ENCODE peak calls at places on chromosome 9, in ten cellular contexts. A is AG10803, H is upper lobe of right lung, K is omental fat pad, Q is mesothelial cell of epicardium, R is cardiac muscle cell, L is vagina, D is thoracic aorta, E is choroid plexus epithelial cell, X is neural progenitor cell. O is an unnamed sample.

GRCh38 chr9:20592673-20593072 is 29.6 kb downstream of the MLLT3 start:
- DNase-seq in A (peak), H (no peak), K (no peak), Q (no peak), R (no peak), L (no peak), D (no peak), E (no peak), X (no peak), O (no peak)

GRCh38 chr9:16161469-16161868 is 608.6 kb downstream of the CCDC171 start:
- DNase-seq in A (no peak), H (no peak), K (no peak), Q (no peak), R (no peak), L (no peak), D (no peak), E (no peak), X (no peak), O (no peak)

GRCh38 chr9:134442087-134442470 is 115.8 kb downstream of the RXRA start:
- DNase-seq in A (no peak), H (no peak), K (no peak), Q (no peak), R (no peak), L (no peak), D (no peak), E (peak), X (no peak), O (no peak)

GRCh38 chr9:91004992-91005391 is 203.4 kb downstream of the SYK start:
- DNase-seq in A (no peak), H (no peak), K (no peak), Q (no peak), R (no peak), L (no peak), D (no peak), E (no peak), X (no peak), O (no peak)

GRCh38 chr9:117645245-117645636 is 59.0 kb upstream of the TLR4 start:
- DNase-seq in A (peak), H (no peak), K (no peak), Q (no peak), R (no peak), L (no peak), D (no peak), E (no peak), X (peak), O (no peak)

GRCh38 chr9:83340451-83340850 is 197.8 kb downstream of the FRMD3 start:
- DNase-seq in A (peak), H (no peak), K (no peak), Q (no peak), R (no peak), L (no peak), D (no peak), E (peak), X (no peak), O (no peak)

GRCh38 chr9:69255591-69255990 is 69.4 kb upstream of the ENTREP1 start:
- DNase-seq in A (no peak), H (no peak), K (no peak), Q (no peak), R (no peak), L (no peak), D (no peak), E (no peak), X (no peak), O (no peak)

GRCh38 chr9:37010180-37010579 is 23.9 kb downstream of the PAX5 start:
- DNase-seq in A (no peak), H (no peak), K (no peak), Q (no peak), R (no peak), L (no peak), D (no peak), E (no peak), X (no peak), O (no peak)

GRCh38 chr9:2209400-2209799 is 194.3 kb downstream of the SMARCA2 start:
- DNase-seq in A (no peak), H (no peak), K (no peak), Q (no peak), R (no peak), L (no peak), D (no peak), E (no peak), X (no peak), O (no peak)

GRCh38 chr9:105500108-105500766 is 52.4 kb downstream of the FSD1L start:
- DNase-seq in A (no peak), H (no peak), K (no peak), Q (no peak), R (no peak), L (no peak), D (no peak), E (peak), X (no peak), O (no peak)

GRCh38 chr9:128150594-128151342 is 1.5 kb downstream of the LCN2 start:
- DNase-seq in A (no peak), H (no peak), K (no peak), Q (no peak), R (peak), L (no peak), D (no peak), E (no peak), X (peak), O (no peak)

GRCh38 chr9:134439368-134439784 is 113.1 kb downstream of the RXRA start:
- DNase-seq in A (no peak), H (no peak), K (no peak), Q (no peak), R (no peak), L (no peak), D (no peak), E (no peak), X (no peak), O (no peak)

GRCh38 chr9:92481029-92481633 is 1.2 kb downstream of the ASPN start:
- DNase-seq in A (no peak), H (no peak), K (no peak), Q (no peak), R (no peak), L (no peak), D (no peak), E (peak), X (no peak), O (no peak)

GRCh38 chr9:98006127-98006796 is 23.1 kb downstream of the ANP32B start:
- DNase-seq in A (no peak), H (no peak), K (no peak), Q (no peak), R (no peak), L (no peak), D (no peak), E (peak), X (no peak), O (no peak)

GRCh38 chr9:106970976-106971457 is 108.1 kb downstream of the ZNF462 start:
- DNase-seq in A (no peak), H (no peak), K (no peak), Q (no peak), R (no peak), L (no peak), D (no peak), E (peak), X (no peak), O (no peak)

GRCh38 chr9:1709347-1709746 is 305.8 kb upstream of the SMARCA2 start:
- DNase-seq in A (peak), H (no peak), K (no peak), Q (no peak), R (no peak), L (no peak), D (no peak), E (no peak), X (peak), O (no peak)

GRCh38 chr9:117772960-117773359 is 68.8 kb downstream of the TLR4 start:
- DNase-seq in A (peak), H (no peak), K (no peak), Q (no peak), R (no peak), L (no peak), D (no peak), E (peak), X (no peak), O (no peak)

GRCh38 chr9:23464275-23464674 is 361.8 kb downstream of the ELAVL2 start:
- DNase-seq in A (no peak), H (no peak), K (no peak), Q (no peak), R (no peak), L (no peak), D (no peak), E (no peak), X (no peak), O (no peak)

GRCh38 chr9:70463877-70464276 is 49.4 kb upstream of the KLF9 start:
- DNase-seq in A (no peak), H (no peak), K (no peak), Q (no peak), R (no peak), L (no peak), D (no peak), E (peak), X (no peak), O (no peak)

GRCh38 chr9:70466976-70467551 is 52.6 kb upstream of the KLF9 start:
- DNase-seq in A (peak), H (no peak), K (no peak), Q (no peak), R (no peak), L (no peak), D (no peak), E (peak), X (no peak), O (no peak)

GRCh38 chr9:70465904-70466303 is 51.4 kb upstream of the KLF9 start:
- DNase-seq in A (no peak), H (no peak), K (no peak), Q (no peak), R (no peak), L (no peak), D (no peak), E (no peak), X (no peak), O (no peak)

GRCh38 chr9:70462300-70462699 is 47.8 kb upstream of the KLF9 start:
- DNase-seq in A (no peak), H (no peak), K (no peak), Q (no peak), R (no peak), L (no peak), D (no peak), E (no peak), X (no peak), O (no peak)

DNA sequence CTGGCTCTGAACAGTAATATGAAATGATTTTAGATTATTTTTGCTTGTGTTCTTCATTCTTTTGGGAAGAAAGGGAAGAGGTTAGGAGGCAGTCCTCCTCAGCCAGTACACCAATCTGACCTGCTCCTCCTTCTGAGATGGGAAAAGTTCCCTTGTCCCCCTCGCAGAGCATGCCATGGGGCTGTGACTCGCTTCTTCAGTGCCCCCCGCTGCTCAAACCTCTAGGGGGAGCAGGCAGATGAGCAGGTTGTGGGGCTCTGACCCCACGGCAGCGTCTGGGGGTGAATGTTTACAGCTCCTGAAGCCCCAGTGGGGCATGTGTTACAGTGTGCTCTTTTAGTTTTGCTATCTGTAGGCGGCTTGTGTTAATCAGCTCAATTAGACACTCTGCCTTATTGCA is 50.9 kb upstream of the KLF9 start:
- DNase-seq in A (no peak), H (no peak), K (no peak), Q (no peak), R (no peak), L (no peak), D (no peak), E (no peak), X (no peak), O (no peak)
- TF ChIP-seq CTCF in A (no peak), H (no peak), K (no peak), Q (no peak), R (peak), L (no peak), D (no peak), E (peak), X (no peak), O (no peak)

GRCh38 chr9:26504057-26504456 is 388.5 kb downstream of the CAAP1 start:
- DNase-seq in A (no peak), H (no peak), K (no peak), Q (no peak), R (no peak), L (no peak), D (no peak), E (no peak), X (no peak), O (no peak)

GRCh38 chr9:26500471-26500870 is 392.1 kb downstream of the CAAP1 start:
- DNase-seq in A (no peak), H (no peak), K (no peak), Q (no peak), R (no peak), L (no peak), D (no peak), E (no peak), X (no peak), O (no peak)

GRCh38 chr9:26502311-26502710 is 390.3 kb downstream of the CAAP1 start:
- DNase-seq in A (no peak), H (no peak), K (no peak), Q (no peak), R (peak), L (no peak), D (no peak), E (no peak), X (peak), O (no peak)
- TF ChIP-seq CTCF in A (no peak), H (no peak), K (no peak), Q (no peak), R (no peak), L (no peak), D (no peak), E (no peak), X (peak), O (no peak)

DNA sequence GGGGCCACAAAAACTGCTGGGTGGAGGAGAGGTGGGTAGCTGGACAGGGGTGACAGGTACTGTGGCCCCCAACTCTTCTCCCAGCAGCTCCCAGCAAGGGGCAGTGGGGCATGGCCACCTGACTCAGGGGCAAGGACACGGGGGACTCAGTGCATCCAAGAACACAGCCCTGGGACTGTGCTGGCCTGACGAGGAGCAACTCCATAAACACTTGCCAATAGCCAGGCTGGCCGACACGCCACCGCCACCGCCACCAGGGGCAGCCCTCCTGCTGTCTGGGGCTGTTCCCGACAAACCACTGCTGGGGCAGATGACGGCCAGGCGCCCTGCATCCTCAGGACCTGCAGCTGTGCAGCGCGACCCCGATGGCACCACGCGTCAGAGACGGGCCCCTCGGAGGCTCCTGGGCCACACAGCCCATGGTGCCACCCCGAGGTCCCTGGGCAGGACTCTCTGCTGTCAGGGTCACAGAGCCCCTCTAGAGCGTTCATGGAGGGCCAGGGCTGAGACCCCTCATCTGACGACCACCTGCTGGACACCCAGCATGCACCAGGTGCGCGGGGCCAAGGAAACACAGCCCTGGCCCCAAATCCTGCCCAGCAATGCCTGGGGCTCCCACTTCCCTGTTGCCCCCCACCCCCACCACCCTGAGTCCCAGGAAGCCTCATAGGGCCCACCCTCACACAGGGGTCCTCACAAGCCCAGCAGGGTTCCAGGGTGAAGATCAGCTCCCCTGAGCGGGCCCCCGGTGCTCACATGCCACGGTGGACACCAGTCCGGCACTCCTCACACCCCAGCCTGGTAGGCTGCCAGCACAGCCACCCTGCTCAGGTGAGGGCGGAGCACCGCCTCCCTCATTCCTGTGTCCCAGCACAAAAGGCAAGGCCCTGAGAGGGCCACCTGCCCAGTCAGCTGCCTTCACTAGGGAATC is 56.0 kb upstream of the UBAC1 start:
- DNase-seq in A (no peak), H (peak), K (no peak), Q (no peak), R (no peak), L (no peak), D (no peak), E (no peak), X (no peak), O (no peak)
- TF ChIP-seq CTCF in A (no peak), H (no peak), K (no peak), Q (no peak), R (no peak), L (no peak), D (no peak), E (no peak), X (no peak), O (no peak)

GRCh38 chr9:18299449-18299848 is 174.5 kb upstream of the ADAMTSL1 start:
- DNase-seq in A (peak), H (no peak), K (no peak), Q (no peak), R (no peak), L (no peak), D (no peak), E (no peak), X (no peak), O (no peak)

GRCh38 chr9:18294229-18294628 is 179.7 kb upstream of the ADAMTSL1 start:
- DNase-seq in A (no peak), H (no peak), K (no peak), Q (no peak), R (no peak), L (no peak), D (no peak), E (no peak), X (no peak), O (no peak)

GRCh38 chr9:18296702-18297531 is 177.0 kb upstream of the ADAMTSL1 start:
- DNase-seq in A (peak), H (no peak), K (no peak), Q (no peak), R (no peak), L (no peak), D (no peak), E (peak), X (no peak), O (no peak)

DNA sequence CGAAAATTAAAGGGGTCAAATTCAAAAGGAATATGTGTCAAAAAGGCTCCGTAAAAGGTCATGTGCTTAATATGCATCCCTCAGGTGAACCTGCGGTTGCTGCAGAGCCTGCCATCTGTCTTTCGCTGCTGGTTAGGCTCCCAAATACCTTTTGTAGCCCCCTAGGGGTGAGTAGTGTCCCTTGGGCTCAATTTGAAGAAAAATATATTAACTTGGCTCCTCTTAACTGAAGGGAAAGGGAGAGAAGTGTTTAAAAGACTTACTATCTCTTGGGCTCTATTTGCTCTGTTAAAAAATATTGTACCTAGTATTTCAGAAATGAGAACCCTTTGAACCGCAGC is 176.5 kb upstream of the ADAMTSL1 start:
- DNase-seq in A (no peak), H (no peak), K (no peak), Q (no peak), R (no peak), L (no peak), D (no peak), E (peak), X (peak), O (no peak)
- TF ChIP-seq CTCF in A (peak), H (no peak), K (no peak), Q (no peak), R (peak), L (no peak), D (no peak), E (peak), X (peak), O (no peak)

GRCh38 chr9:129384887-129385614 is 207.0 kb upstream of the IER5L start:
- DNase-seq in A (no peak), H (no peak), K (no peak), Q (no peak), R (no peak), L (no peak), D (no peak), E (no peak), X (no peak), O (no peak)

GRCh38 chr9:129383005-129383414 is 204.9 kb upstream of the IER5L start:
- DNase-seq in A (no peak), H (peak), K (no peak), Q (peak), R (peak), L (no peak), D (no peak), E (no peak), X (no peak), O (no peak)

GRCh38 chr9:129382281-129383004 is 204.4 kb upstream of the IER5L start:
- DNase-seq in A (no peak), H (no peak), K (no peak), Q (no peak), R (peak), L (no peak), D (no peak), E (no peak), X (no peak), O (no peak)

GRCh38 chr9:129384138-129384886 is 206.3 kb upstream of the IER5L start:
- DNase-seq in A (no peak), H (no peak), K (no peak), Q (no peak), R (no peak), L (no peak), D (no peak), E (no peak), X (no peak), O (no peak)

GRCh38 chr9:129383415-129384088 is 205.5 kb upstream of the IER5L start:
- DNase-seq in A (peak), H (peak), K (no peak), Q (no peak), R (peak), L (no peak), D (peak), E (peak), X (peak), O (peak)
- TF ChIP-seq CTCF in A (no peak), H (peak), K (no peak), Q (no peak), R (no peak), L (no peak), D (peak), E (peak), X (no peak), O (no peak)

GRCh38 chr9:27165670-27166069 is 56.6 kb downstream of the TEK start:
- DNase-seq in A (no peak), H (no peak), K (no peak), Q (no peak), R (no peak), L (no peak), D (no peak), E (no peak), X (peak), O (no peak)
- TF ChIP-seq CTCF in A (no peak), H (no peak), K (no peak), Q (no peak), R (no peak), L (no peak), D (no peak), E (peak), X (peak), O (no peak)

DNA sequence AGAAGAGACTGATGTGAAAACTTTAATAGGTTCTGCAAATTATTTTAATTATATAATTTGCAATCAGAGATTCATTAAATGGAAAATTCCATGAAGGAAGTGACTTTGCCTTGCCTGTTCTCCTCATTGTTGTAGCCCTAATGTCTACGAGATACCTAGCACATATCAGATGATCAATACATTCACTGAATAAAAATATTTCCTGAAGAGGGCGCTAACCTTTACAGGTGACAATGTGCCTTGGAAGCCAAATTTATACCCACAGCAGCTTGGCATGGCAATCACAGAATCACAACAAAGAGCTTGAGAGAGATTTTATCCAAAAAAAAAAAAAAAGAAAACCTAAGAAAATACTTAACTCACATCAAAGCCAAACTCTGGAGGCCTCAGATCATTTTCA is 17.4 kb downstream of the HAUS6 start:
- DNase-seq in A (peak), H (no peak), K (no peak), Q (no peak), R (peak), L (no peak), D (no peak), E (peak), X (peak), O (no peak)
- TF ChIP-seq CTCF in A (peak), H (peak), K (no peak), Q (no peak), R (peak), L (no peak), D (no peak), E (peak), X (peak), O (peak)

GRCh38 chr9:73179594-73179993 is 27.9 kb downstream of the ANXA1 start:
- DNase-seq in A (no peak), H (no peak), K (no peak), Q (no peak), R (no peak), L (no peak), D (no peak), E (peak), X (peak), O (no peak)

GRCh38 chr9:73180373-73180772 is 28.7 kb downstream of the ANXA1 start:
- DNase-seq in A (peak), H (no peak), K (no peak), Q (no peak), R (no peak), L (no peak), D (no peak), E (peak), X (no peak), O (no peak)

GRCh38 chr9:73183917-73184861 is 32.5 kb downstream of the ANXA1 start:
- DNase-seq in A (peak), H (no peak), K (no peak), Q (no peak), R (peak), L (no peak), D (no peak), E (peak), X (peak), O (no peak)
- TF ChIP-seq CTCF in A (peak), H (peak), K (no peak), Q (peak), R (peak), L (peak), D (peak), E (peak), X (peak), O (peak)

GRCh38 chr9:123960366-123960765 is 30.4 kb upstream of the DENND1A start:
- DNase-seq in A (no peak), H (no peak), K (no peak), Q (no peak), R (no peak), L (no peak), D (no peak), E (no peak), X (no peak), O (no peak)
- TF ChIP-seq CTCF in A (no peak), H (no peak), K (no peak), Q (no peak), R (no peak), L (no peak), D (no peak), E (peak), X (peak), O (no peak)

O was measured in natural killer cell.